ENCODE peak calls at places on chromosomes 16 and 17, in nine cellular contexts. J is stimulated activated CD4-positive, alpha-beta T cell treated with anti-CD3 and anti-CD28 coated beads, TNF-alpha, amount 100 ng/mL, for 48 hours; R is AG04450; F is AG08396; K is activated T-cell treated with anti-CD3 and anti-CD28 coated beads, Interleukin-2, amount 50 U/mL, for 48 hours; A is thoracic aorta; M is brain microvascular endothelial cell; B is amygdala; L is activated effector memory CD4-positive, alpha-beta T cell treated with anti-CD3 and anti-CD28 coated beads, Interleukin-2, amount 50 U/mL, for 16 hours. D is an unnamed sample.

GRCh38 chr17:55661359-55661758 is 61.3 kb downstream of the TMEM100 start:
- DNase-seq in J (no peak), R (no peak), F (no peak), K (no peak), A (no peak), M (no peak), B (no peak), L (no peak), D (no peak)

GRCh38 chr17:49071106-49071505 is 61.5 kb upstream of the B4GALNT2 start:
- DNase-seq in J (no peak), R (no peak), F (no peak), K (no peak), A (no peak), M (no peak), B (no peak), L (no peak), D (peak; percentile 22)

GRCh38 chr16:87701505-87701921 is 64.3 kb downstream of the KLHDC4 start:
- DNase-seq in J (no peak), R (no peak), F (no peak), K (no peak), A (no peak), M (no peak), B (no peak), L (no peak), D (no peak)

GRCh38 chr17:64785050-64785449 is 122.9 kb upstream of the SMURF2 start:
- DNase-seq in J (no peak), R (no peak), F (no peak), K (peak; percentile 8), A (no peak), M (no peak), B (no peak), L (peak; percentile 56), D (no peak)

GRCh38 chr17:44970136-44970737 is 2.1 kb upstream of the C1QL1 start:
- DNase-seq in J (no peak), R (no peak), F (peak; percentile 56), K (peak; percentile 55), A (no peak), M (no peak), B (peak; percentile 58), L (no peak), D (no peak)

GRCh38 chr16:70634861-70635260 is 11.5 kb upstream of the IL34 start:
- DNase-seq in J (no peak), R (no peak), F (no peak), K (no peak), A (no peak), M (no peak), B (no peak), L (no peak), D (peak; percentile 45)

GRCh38 chr17:75493476-75494129 is 21.7 kb downstream of the CASKIN2 start:
- DNase-seq in J (no peak), R (no peak), F (no peak), K (no peak), A (no peak), M (no peak), B (no peak), L (no peak), D (no peak)

GRCh38 chr16:10871157-10871991 is 5.6 kb upstream of the CIITA start:
- DNase-seq in J (peak; percentile 43), R (peak; percentile 45), F (peak; percentile 82), K (peak; percentile 82), A (no peak), M (peak; percentile 42), B (no peak), L (peak; percentile 81), D (peak; percentile 80)

GRCh38 chr16:30092373-30093010 is 768 bp upstream of the TBX6 start:
- DNase-seq in J (peak; percentile 61), R (no peak), F (peak; percentile 74), K (peak; percentile 88), A (no peak), M (peak; percentile 44), B (peak; percentile 72), L (peak; percentile 87), D (peak; percentile 71)

GRCh38 chr16:15782573-15783365 is 74.1 kb downstream of the MYH11 start:
- DNase-seq in J (no peak), R (no peak), F (no peak), K (no peak), A (no peak), M (no peak), B (no peak), L (no peak), D (no peak)

GRCh38 chr16:83994703-83995102 is 26.7 kb downstream of the NECAB2 start:
- DNase-seq in J (no peak), R (no peak), F (no peak), K (no peak), A (no peak), M (no peak), B (no peak), L (no peak), D (no peak)

GRCh38 chr16:66851166-66851964 is 7.2 kb downstream of the CA7 start:
- DNase-seq in J (no peak), R (no peak), F (no peak), K (no peak), A (no peak), M (no peak), B (no peak), L (no peak), D (no peak)

GRCh38 chr17:78925234-78925633 is at the start of gene TIMP2:
- DNase-seq in J (peak; percentile 49), R (peak; percentile 71), F (peak; percentile 95), K (peak; percentile 73), A (peak; percentile 49), M (peak; percentile 75), B (peak; percentile 87), L (peak; percentile 83), D (peak; percentile 93)

GRCh38 chr17:2262146-2262587 is 41.4 kb downstream of the SMG6 start:
- DNase-seq in J (no peak), R (peak; percentile 46), F (peak; percentile 62), K (no peak), A (no peak), M (peak; percentile 72), B (no peak), L (no peak), D (peak; percentile 58)

GRCh38 chr17:82648761-82649474 is 674 bp upstream of the WDR45B start:
- DNase-seq in J (no peak), R (no peak), F (peak; percentile 86), K (no peak), A (no peak), M (no peak), B (peak; percentile 66), L (peak; percentile 82), D (peak; percentile 53)

GRCh38 chr16:78996806-78997205 is 603.7 kb downstream of the MAF start:
- DNase-seq in J (no peak), R (no peak), F (no peak), K (no peak), A (no peak), M (no peak), B (peak; percentile 17), L (no peak), D (no peak)

GRCh38 chr17:7308625-7309433 is 1.4 kb downstream of the EIF5A start:
- DNase-seq in J (peak; percentile 80), R (no peak), F (peak; percentile 86), K (peak; percentile 86), A (no peak), M (peak; percentile 82), B (peak; percentile 27), L (peak; percentile 94), D (peak; percentile 92)

GRCh38 chr17:63919311-63919723 is 678 bp upstream of the GH1 start:
- DNase-seq in J (peak; percentile 69), R (peak; percentile 15), F (peak; percentile 87), K (peak; percentile 83), A (no peak), M (peak; percentile 45), B (peak; percentile 4), L (peak; percentile 85), D (peak; percentile 79)

GRCh38 chr17:2684549-2684948 is 27.0 kb downstream of the CLUH start:
- DNase-seq in J (no peak), R (no peak), F (no peak), K (no peak), A (no peak), M (no peak), B (no peak), L (no peak), D (no peak)

D was measured in hepatic stellate cell.